ENCODE peak calls at places on chromosomes 3 and 15, in five cellular contexts. One of them, this sample, is unnamed.

GRCh38 chr3:79926522-79926921 is 158.7 kb upstream of the ROBO1 start:
- DNase-seq in progenitor cell of endocrine pancreas: no peak
- DNase-seq in activated T-helper 9 cell treated with anti-CD3 and anti-CD28 coated beads, Interleukin-2, amount 50 U/mL, for 16 hours: no peak
- DNase-seq in stimulated activated CD4-positive, alpha-beta T cell treated with anti-CD3 and anti-CD28 coated beads, Interleukin-15, amount 100 ng/mL, for 48 hours: no peak
- DNase-seq in T-helper 17 cell: no peak
- DNase-seq in this sample: no peak

GRCh38 chr3:196843435-196844110 is 24.1 kb upstream of the SENP5 start:
- DNase-seq in T-helper 17 cell: no peak
- DNase-seq in activated T-helper 9 cell treated with anti-CD3 and anti-CD28 coated beads, Interleukin-2, amount 50 U/mL, for 16 hours: no peak
- DNase-seq in stimulated activated CD4-positive, alpha-beta T cell treated with anti-CD3 and anti-CD28 coated beads, Interleukin-15, amount 100 ng/mL, for 48 hours: no peak
- DNase-seq in progenitor cell of endocrine pancreas: no peak
- DNase-seq in this sample: no peak

GRCh38 chr3:53677406-53677805 is 168.8 kb downstream of the CHDH start:
- DNase-seq in activated T-helper 9 cell treated with anti-CD3 and anti-CD28 coated beads, Interleukin-2, amount 50 U/mL, for 16 hours: no peak
- DNase-seq in stimulated activated CD4-positive, alpha-beta T cell treated with anti-CD3 and anti-CD28 coated beads, Interleukin-15, amount 100 ng/mL, for 48 hours: no peak
- DNase-seq in progenitor cell of endocrine pancreas: no peak
- DNase-seq in T-helper 17 cell: no peak
- DNase-seq in this sample: no peak

GRCh38 chr15:52200831-52201365 is 9.7 kb upstream of the GNB5 start:
- DNase-seq in activated T-helper 9 cell treated with anti-CD3 and anti-CD28 coated beads, Interleukin-2, amount 50 U/mL, for 16 hours: no peak
- DNase-seq in stimulated activated CD4-positive, alpha-beta T cell treated with anti-CD3 and anti-CD28 coated beads, Interleukin-15, amount 100 ng/mL, for 48 hours: no peak
- DNase-seq in T-helper 17 cell: no peak
- DNase-seq in progenitor cell of endocrine pancreas: no peak
- DNase-seq in this sample: no peak

GRCh38 chr3:15387735-15388134 is 39.6 kb downstream of the METTL6 start:
- DNase-seq in progenitor cell of endocrine pancreas: no peak
- DNase-seq in stimulated activated CD4-positive, alpha-beta T cell treated with anti-CD3 and anti-CD28 coated beads, Interleukin-15, amount 100 ng/mL, for 48 hours: no peak
- DNase-seq in activated T-helper 9 cell treated with anti-CD3 and anti-CD28 coated beads, Interleukin-2, amount 50 U/mL, for 16 hours: no peak
- DNase-seq in T-helper 17 cell: no peak
- DNase-seq in this sample: no peak

GRCh38 chr15:25543156-25543555 is 104.3 kb upstream of the UBE3A start:
- DNase-seq in T-helper 17 cell: no peak
- DNase-seq in stimulated activated CD4-positive, alpha-beta T cell treated with anti-CD3 and anti-CD28 coated beads, Interleukin-15, amount 100 ng/mL, for 48 hours: no peak
- DNase-seq in activated T-helper 9 cell treated with anti-CD3 and anti-CD28 coated beads, Interleukin-2, amount 50 U/mL, for 16 hours: no peak
- DNase-seq in progenitor cell of endocrine pancreas: no peak
- DNase-seq in this sample: peak

GRCh38 chr3:140727886-140728285 is 50.0 kb downstream of the TRIM42 start:
- DNase-seq in activated T-helper 9 cell treated with anti-CD3 and anti-CD28 coated beads, Interleukin-2, amount 50 U/mL, for 16 hours: no peak
- DNase-seq in stimulated activated CD4-positive, alpha-beta T cell treated with anti-CD3 and anti-CD28 coated beads, Interleukin-15, amount 100 ng/mL, for 48 hours: no peak
- DNase-seq in progenitor cell of endocrine pancreas: no peak
- DNase-seq in T-helper 17 cell: no peak
- DNase-seq in this sample: no peak

GRCh38 chr3:40230382-40230781 is 79.1 kb upstream of the EIF1B start:
- DNase-seq in stimulated activated CD4-positive, alpha-beta T cell treated with anti-CD3 and anti-CD28 coated beads, Interleukin-15, amount 100 ng/mL, for 48 hours: no peak
- DNase-seq in T-helper 17 cell: no peak
- DNase-seq in progenitor cell of endocrine pancreas: no peak
- DNase-seq in activated T-helper 9 cell treated with anti-CD3 and anti-CD28 coated beads, Interleukin-2, amount 50 U/mL, for 16 hours: no peak
- DNase-seq in this sample: no peak

GRCh38 chr15:29275855-29276254 is 6.2 kb upstream of the NSMCE3 start:
- DNase-seq in activated T-helper 9 cell treated with anti-CD3 and anti-CD28 coated beads, Interleukin-2, amount 50 U/mL, for 16 hours: no peak
- DNase-seq in stimulated activated CD4-positive, alpha-beta T cell treated with anti-CD3 and anti-CD28 coated beads, Interleukin-15, amount 100 ng/mL, for 48 hours: no peak
- DNase-seq in T-helper 17 cell: no peak
- DNase-seq in progenitor cell of endocrine pancreas: no peak
- DNase-seq in this sample: no peak

GRCh38 chr3:187714404-187714979 is 12.1 kb upstream of the RTP2 start:
- DNase-seq in T-helper 17 cell: peak
- DNase-seq in stimulated activated CD4-positive, alpha-beta T cell treated with anti-CD3 and anti-CD28 coated beads, Interleukin-15, amount 100 ng/mL, for 48 hours: peak
- DNase-seq in activated T-helper 9 cell treated with anti-CD3 and anti-CD28 coated beads, Interleukin-2, amount 50 U/mL, for 16 hours: peak
- DNase-seq in progenitor cell of endocrine pancreas: peak
- DNase-seq in this sample: peak

GRCh38 chr15:40289140-40289775 is 6.4 kb upstream of the ANKRD63 start:
- DNase-seq in activated T-helper 9 cell treated with anti-CD3 and anti-CD28 coated beads, Interleukin-2, amount 50 U/mL, for 16 hours: no peak
- DNase-seq in T-helper 17 cell: no peak
- DNase-seq in progenitor cell of endocrine pancreas: no peak
- DNase-seq in stimulated activated CD4-positive, alpha-beta T cell treated with anti-CD3 and anti-CD28 coated beads, Interleukin-15, amount 100 ng/mL, for 48 hours: no peak
- DNase-seq in this sample: no peak

GRCh38 chr3:116085456-116085855 is 359.8 kb downstream of the LSAMP start:
- DNase-seq in T-helper 17 cell: no peak
- DNase-seq in stimulated activated CD4-positive, alpha-beta T cell treated with anti-CD3 and anti-CD28 coated beads, Interleukin-15, amount 100 ng/mL, for 48 hours: no peak
- DNase-seq in progenitor cell of endocrine pancreas: no peak
- DNase-seq in activated T-helper 9 cell treated with anti-CD3 and anti-CD28 coated beads, Interleukin-2, amount 50 U/mL, for 16 hours: no peak
- DNase-seq in this sample: no peak

GRCh38 chr3:101970915-101971314 is 121.6 kb downstream of the NFKBIZ start:
- DNase-seq in T-helper 17 cell: no peak
- DNase-seq in stimulated activated CD4-positive, alpha-beta T cell treated with anti-CD3 and anti-CD28 coated beads, Interleukin-15, amount 100 ng/mL, for 48 hours: no peak
- DNase-seq in progenitor cell of endocrine pancreas: no peak
- DNase-seq in activated T-helper 9 cell treated with anti-CD3 and anti-CD28 coated beads, Interleukin-2, amount 50 U/mL, for 16 hours: no peak
- DNase-seq in this sample: no peak

GRCh38 chr3:72470899-72471298 is 377.3 kb downstream of the SHQ1 start:
- DNase-seq in activated T-helper 9 cell treated with anti-CD3 and anti-CD28 coated beads, Interleukin-2, amount 50 U/mL, for 16 hours: no peak
- DNase-seq in stimulated activated CD4-positive, alpha-beta T cell treated with anti-CD3 and anti-CD28 coated beads, Interleukin-15, amount 100 ng/mL, for 48 hours: no peak
- DNase-seq in T-helper 17 cell: no peak
- DNase-seq in progenitor cell of endocrine pancreas: no peak
- DNase-seq in this sample: no peak

GRCh38 chr3:160134964-160135363 is 90.3 kb upstream of the C3orf80 start:
- DNase-seq in stimulated activated CD4-positive, alpha-beta T cell treated with anti-CD3 and anti-CD28 coated beads, Interleukin-15, amount 100 ng/mL, for 48 hours: no peak
- DNase-seq in T-helper 17 cell: no peak
- DNase-seq in activated T-helper 9 cell treated with anti-CD3 and anti-CD28 coated beads, Interleukin-2, amount 50 U/mL, for 16 hours: no peak
- DNase-seq in progenitor cell of endocrine pancreas: no peak
- DNase-seq in this sample: no peak

GRCh38 chr15:99703603-99704443 is 29.4 kb downstream of the LYSMD4 start:
- DNase-seq in progenitor cell of endocrine pancreas: no peak
- DNase-seq in activated T-helper 9 cell treated with anti-CD3 and anti-CD28 coated beads, Interleukin-2, amount 50 U/mL, for 16 hours: no peak
- DNase-seq in T-helper 17 cell: no peak
- DNase-seq in stimulated activated CD4-positive, alpha-beta T cell treated with anti-CD3 and anti-CD28 coated beads, Interleukin-15, amount 100 ng/mL, for 48 hours: no peak
- DNase-seq in this sample: peak

GRCh38 chr3:56862352-56863062 is 60.8 kb upstream of the ARHGEF3 start:
- DNase-seq in stimulated activated CD4-positive, alpha-beta T cell treated with anti-CD3 and anti-CD28 coated beads, Interleukin-15, amount 100 ng/mL, for 48 hours: no peak
- DNase-seq in activated T-helper 9 cell treated with anti-CD3 and anti-CD28 coated beads, Interleukin-2, amount 50 U/mL, for 16 hours: no peak
- DNase-seq in progenitor cell of endocrine pancreas: no peak
- DNase-seq in T-helper 17 cell: no peak
- DNase-seq in this sample: peak

GRCh38 chr15:100720406-100720967 is 118.1 kb downstream of the ASB7 start:
- DNase-seq in progenitor cell of endocrine pancreas: no peak
- DNase-seq in stimulated activated CD4-positive, alpha-beta T cell treated with anti-CD3 and anti-CD28 coated beads, Interleukin-15, amount 100 ng/mL, for 48 hours: no peak
- DNase-seq in T-helper 17 cell: no peak
- DNase-seq in activated T-helper 9 cell treated with anti-CD3 and anti-CD28 coated beads, Interleukin-2, amount 50 U/mL, for 16 hours: no peak
- DNase-seq in this sample: no peak

GRCh38 chr15:64288999-64289398 is 67.0 kb downstream of the CSNK1G1 start:
- DNase-seq in T-helper 17 cell: no peak
- DNase-seq in stimulated activated CD4-positive, alpha-beta T cell treated with anti-CD3 and anti-CD28 coated beads, Interleukin-15, amount 100 ng/mL, for 48 hours: no peak
- DNase-seq in activated T-helper 9 cell treated with anti-CD3 and anti-CD28 coated beads, Interleukin-2, amount 50 U/mL, for 16 hours: no peak
- DNase-seq in progenitor cell of endocrine pancreas: no peak
- DNase-seq in this sample: no peak

GRCh38 chr15:99635794-99636193 is 70.0 kb downstream of the MEF2A start:
- DNase-seq in stimulated activated CD4-positive, alpha-beta T cell treated with anti-CD3 and anti-CD28 coated beads, Interleukin-15, amount 100 ng/mL, for 48 hours: no peak
- DNase-seq in progenitor cell of endocrine pancreas: no peak
- DNase-seq in T-helper 17 cell: no peak
- DNase-seq in activated T-helper 9 cell treated with anti-CD3 and anti-CD28 coated beads, Interleukin-2, amount 50 U/mL, for 16 hours: no peak
- DNase-seq in this sample: no peak

GRCh38 chr3:190225186-190225692 is 97.0 kb downstream of the CLDN1 start:
- DNase-seq in progenitor cell of endocrine pancreas: no peak
- DNase-seq in T-helper 17 cell: no peak
- DNase-seq in activated T-helper 9 cell treated with anti-CD3 and anti-CD28 coated beads, Interleukin-2, amount 50 U/mL, for 16 hours: no peak
- DNase-seq in stimulated activated CD4-positive, alpha-beta T cell treated with anti-CD3 and anti-CD28 coated beads, Interleukin-15, amount 100 ng/mL, for 48 hours: no peak
- DNase-seq in this sample: peak

GRCh38 chr3:33238923-33239322 is 20.3 kb upstream of the SUSD5 start:
- DNase-seq in activated T-helper 9 cell treated with anti-CD3 and anti-CD28 coated beads, Interleukin-2, amount 50 U/mL, for 16 hours: no peak
- DNase-seq in T-helper 17 cell: no peak
- DNase-seq in progenitor cell of endocrine pancreas: no peak
- DNase-seq in stimulated activated CD4-positive, alpha-beta T cell treated with anti-CD3 and anti-CD28 coated beads, Interleukin-15, amount 100 ng/mL, for 48 hours: no peak
- DNase-seq in this sample: no peak

GRCh38 chr15:74543583-74543982 is 2.6 kb downstream of the ARID3B start:
- DNase-seq in progenitor cell of endocrine pancreas: no peak
- DNase-seq in activated T-helper 9 cell treated with anti-CD3 and anti-CD28 coated beads, Interleukin-2, amount 50 U/mL, for 16 hours: peak
- DNase-seq in stimulated activated CD4-positive, alpha-beta T cell treated with anti-CD3 and anti-CD28 coated beads, Interleukin-15, amount 100 ng/mL, for 48 hours: no peak
- DNase-seq in T-helper 17 cell: no peak
- DNase-seq in this sample: no peak

GRCh38 chr3:66372681-66373350 is 128.0 kb downstream of the LRIG1 start:
- DNase-seq in T-helper 17 cell: no peak
- DNase-seq in activated T-helper 9 cell treated with anti-CD3 and anti-CD28 coated beads, Interleukin-2, amount 50 U/mL, for 16 hours: no peak
- DNase-seq in stimulated activated CD4-positive, alpha-beta T cell treated with anti-CD3 and anti-CD28 coated beads, Interleukin-15, amount 100 ng/mL, for 48 hours: no peak
- DNase-seq in progenitor cell of endocrine pancreas: no peak
- DNase-seq in this sample: no peak

GRCh38 chr3:124797426-124797945 is 67.2 kb downstream of the UMPS start:
- DNase-seq in activated T-helper 9 cell treated with anti-CD3 and anti-CD28 coated beads, Interleukin-2, amount 50 U/mL, for 16 hours: no peak
- DNase-seq in stimulated activated CD4-positive, alpha-beta T cell treated with anti-CD3 and anti-CD28 coated beads, Interleukin-15, amount 100 ng/mL, for 48 hours: no peak
- DNase-seq in progenitor cell of endocrine pancreas: no peak
- DNase-seq in T-helper 17 cell: no peak
- DNase-seq in this sample: no peak

GRCh38 chr3:127764841-127765362 is 57.4 kb downstream of the MGLL start:
- DNase-seq in progenitor cell of endocrine pancreas: no peak
- DNase-seq in T-helper 17 cell: no peak
- DNase-seq in activated T-helper 9 cell treated with anti-CD3 and anti-CD28 coated beads, Interleukin-2, amount 50 U/mL, for 16 hours: no peak
- DNase-seq in stimulated activated CD4-positive, alpha-beta T cell treated with anti-CD3 and anti-CD28 coated beads, Interleukin-15, amount 100 ng/mL, for 48 hours: no peak
- DNase-seq in this sample: no peak

This sample was measured in foreskin melanocyte.